ENCODE peak calls at places on chromosomes 1 and 21, in four cellular contexts. B is GM23248, E is A673, K is H1. N is an unnamed sample.
A peak's percentile ranks its signal among the peaks of the same experiment; 100 is the strongest.

GRCh38 chr1:29331309-29331708 is 95.0 kb downstream of the PTPRU start:
- DNase-seq in E (no peak), B (no peak), K (no peak), N (no peak)

GRCh38 chr1:169193191-169193850 is 86.8 kb downstream of the ATP1B1 start:
- DNase-seq in E (no peak), K (no peak), B (no peak), N (peak; percentile 36)

GRCh38 chr1:2032737-2033136 is 13.6 kb downstream of the GABRD start:
- DNase-seq in K (no peak), B (no peak), E (no peak), N (no peak)

GRCh38 chr21:26810266-26810665 is 34.9 kb downstream of the ADAMTS1 start:
- DNase-seq in K (no peak), E (no peak), B (peak; percentile 33), N (no peak)

GRCh38 chr1:41171266-41171874 is 70.7 kb downstream of the SCMH1 start:
- DNase-seq in B (no peak), K (no peak), E (no peak), N (no peak)

GRCh38 chr1:70840260-70840953 is 207.2 kb downstream of the PTGER3 start:
- DNase-seq in E (peak; percentile 55), K (no peak), B (peak; percentile 49), N (no peak)

GRCh38 chr1:8794605-8795004 is 22.8 kb downstream of the RERE start:
- DNase-seq in E (no peak), K (no peak), B (no peak), N (no peak)

GRCh38 chr1:75937034-75937433 is 4.8 kb upstream of the ASB17 start:
- DNase-seq in B (peak; percentile 45), E (no peak), K (no peak), N (no peak)

GRCh38 chr1:234610582-234611152 is 689 bp upstream of the IRF2BP2 start:
- DNase-seq in B (peak; percentile 99), K (peak; percentile 43), E (peak; percentile 89), N (peak; percentile 95)
- H3K4me1 ChIP-seq in B (peaks cover 37% of the 10 kb centered on the region), K (peaks cover 29% of the 10 kb centered on the region), E (peaks cover 34% of the 10 kb centered on the region), N (peaks cover 37% of the 10 kb centered on the region)

GRCh38 chr1:34744851-34745250 is 10.0 kb upstream of the GJB5 start:
- DNase-seq in B (no peak), K (no peak), E (no peak), N (no peak)
- TF ChIP-seq EZH2 in B (no peak), K (no peak), E (no peak), N (no peak)

GRCh38 chr1:32249831-32250525 is 1.1 kb upstream of the LCK start:
- DNase-seq in B (no peak), E (no peak), K (no peak), N (peak; percentile 88)

GRCh38 chr1:32247452-32247851 is 430 bp downstream of the FAM167B start:
- DNase-seq in E (no peak), B (no peak), K (no peak), N (no peak)

GRCh38 chr1:32250893-32251716 is at the start of gene LCK:
- DNase-seq in E (no peak), K (no peak), B (no peak), N (no peak)

GRCh38 chr1:32246888-32247273 is at the start of gene FAM167B:
- DNase-seq in B (peak; percentile 93), E (no peak), K (no peak), N (peak; percentile 37)

GRCh38 chr1:32247983-32248889 is 1.2 kb downstream of the FAM167B start:
- DNase-seq in K (peak; percentile 83), B (peak; percentile 80), E (peak; percentile 66), N (peak; percentile 74)
- H3K4me1 ChIP-seq in K (peaks cover 8% of the 10 kb centered on the region), B (peaks cover 26% of the 10 kb centered on the region), E (peaks cover 4% of the 10 kb centered on the region), N (peaks cover 47% of the 10 kb centered on the region)

GRCh38 chr1:61054636-61055035 is 27.7 kb upstream of the NFIA start:
- DNase-seq in E (no peak), K (no peak), B (no peak), N (no peak)

GRCh38 chr1:61052393-61053280 is 29.7 kb upstream of the NFIA start:
- DNase-seq in K (no peak), E (no peak), B (no peak), N (no peak)

GRCh38 chr1:61053281-61053711 is 29.1 kb upstream of the NFIA start:
- DNase-seq in B (no peak), K (no peak), E (no peak), N (no peak)

GRCh38 chr1:61055110-61055614 is 27.2 kb upstream of the NFIA start:
- DNase-seq in B (peak; percentile 26), E (no peak), K (no peak), N (peak; percentile 67)

GRCh38 chr1:61053712-61054608 is 28.4 kb upstream of the NFIA start:
- DNase-seq in B (peak; percentile 39), K (no peak), E (no peak), N (no peak)
- TF ChIP-seq EZH2 in B (peak; percentile 62), K (peak; percentile 53), E (no peak), N (no peak)

N was measured in endothelial cell of umbilical vein.